ENCODE peak calls at places on chromosome 15, in ten cellular contexts. F, A, W, E, R, K, Z, V, N and X are unnamed samples.

GRCh38 chr15:69697913-69698312 is 245.3 kb downstream of the RPLP1 start:
- DNase-seq in N (no peak), W (no peak), E (no peak), V (no peak), F (peak), R (no peak), K (no peak), A (no peak), Z (no peak), X (no peak)

GRCh38 chr15:49865925-49866757 is 245.3 kb downstream of the DTWD1 start:
- DNase-seq in F (no peak), N (no peak), E (no peak), Z (no peak), R (no peak), W (no peak), K (no peak), V (no peak), A (no peak), X (no peak)

GRCh38 chr15:63135804-63136203 is 14.1 kb downstream of the LACTB start:
- DNase-seq in V (no peak), N (no peak), E (no peak), F (no peak), K (no peak), W (no peak), R (no peak), A (no peak), Z (no peak), X (peak)

GRCh38 chr15:68820205-68820588 is 498 bp downstream of the ANP32A start:
- DNase-seq in R (peak), W (peak), F (peak), N (peak), Z (no peak), A (no peak), V (peak), E (no peak), K (peak), X (no peak)

GRCh38 chr15:92614791-92615785 is 40.5 kb downstream of the FAM174B start:
- DNase-seq in N (peak), Z (peak), E (no peak), W (no peak), V (no peak), A (no peak), F (peak), K (no peak), R (no peak), X (no peak)

GRCh38 chr15:66573719-66574641 is 8.2 kb upstream of the LCTL start:
- DNase-seq in F (no peak), A (no peak), R (no peak), N (no peak), K (no peak), E (no peak), W (no peak), Z (no peak), V (no peak), X (no peak)

GRCh38 chr15:81329446-81329845 is 5.5 kb upstream of the STARD5 start:
- DNase-seq in F (no peak), R (no peak), A (no peak), K (no peak), W (no peak), Z (no peak), N (no peak), V (no peak), E (no peak), X (no peak)

GRCh38 chr15:36589971-36590370 is 10.5 kb downstream of the CDIN1 start:
- DNase-seq in V (no peak), W (no peak), R (no peak), A (no peak), E (no peak), N (no peak), K (no peak), Z (no peak), F (no peak), X (no peak)

GRCh38 chr15:71329041-71329440 is 213.8 kb downstream of the THSD4 start:
- DNase-seq in K (no peak), V (no peak), R (no peak), W (no peak), F (no peak), Z (no peak), N (peak), E (no peak), A (no peak), X (no peak)

GRCh38 chr15:70262591-70263274 is 165.0 kb upstream of the TLE3 start:
- DNase-seq in V (no peak), E (no peak), K (no peak), R (no peak), A (no peak), W (no peak), N (no peak), Z (no peak), F (peak), X (no peak)

GRCh38 chr15:65033659-65034269 is 4.3 kb upstream of the MTFMT start:
- DNase-seq in F (peak), K (peak), A (peak), E (no peak), N (no peak), V (no peak), W (no peak), Z (no peak), R (peak), X (no peak)

GRCh38 chr15:74787251-74788041 is 5.6 kb downstream of the CSK start:
- DNase-seq in V (no peak), W (peak), Z (no peak), R (peak), K (peak), A (no peak), F (no peak), N (no peak), E (peak), X (no peak)

GRCh38 chr15:50953302-50953701 is 44.8 kb downstream of the AP4E1 start:
- DNase-seq in R (no peak), W (no peak), F (no peak), N (no peak), K (no peak), V (no peak), A (peak), E (no peak), Z (no peak), X (no peak)

GRCh38 chr15:50059883-50060282 is 59.1 kb downstream of the ATP8B4 start:
- DNase-seq in V (no peak), W (no peak), F (no peak), A (no peak), N (no peak), E (no peak), K (no peak), R (no peak), Z (no peak), X (no peak)

GRCh38 chr15:85380860-85381535 is 595 bp downstream of the AKAP13 start:
- DNase-seq in Z (no peak), W (peak), V (no peak), A (no peak), F (peak), N (no peak), R (no peak), K (peak), E (no peak), X (no peak)

GRCh38 chr15:70112018-70112395 is 14.3 kb upstream of the TLE3 start:
- DNase-seq in N (no peak), Z (no peak), R (no peak), F (no peak), V (no peak), K (no peak), A (no peak), E (no peak), W (no peak), X (no peak)

GRCh38 chr15:76170426-76170800 is 110.6 kb downstream of the TMEM266 start:
- DNase-seq in N (no peak), K (no peak), W (no peak), V (no peak), F (no peak), E (no peak), A (no peak), Z (no peak), R (no peak), X (no peak)

GRCh38 chr15:63997715-63998442 is 48.4 kb downstream of the DAPK2 start:
- DNase-seq in V (no peak), E (no peak), R (no peak), W (no peak), A (no peak), Z (no peak), N (no peak), F (no peak), K (no peak), X (no peak)

GRCh38 chr15:92343869-92344643 is 49.6 kb upstream of the ST8SIA2 start:
- DNase-seq in R (no peak), W (no peak), V (no peak), F (peak), E (peak), K (no peak), N (no peak), Z (peak), A (no peak), X (no peak)

GRCh38 chr15:69478259-69478687 is 25.7 kb downstream of the RPLP1 start:
- DNase-seq in A (peak), Z (peak), K (peak), E (peak), W (peak), R (peak), F (peak), V (no peak), N (peak), X (no peak)

GRCh38 chr15:100209204-100209603 is 132.6 kb downstream of the ADAMTS17 start:
- DNase-seq in K (no peak), F (no peak), E (no peak), R (no peak), Z (no peak), V (no peak), W (no peak), N (no peak), A (no peak), X (no peak)

GRCh38 chr15:90064931-90065681 is 37.2 kb downstream of the IDH2 start:
- DNase-seq in W (no peak), Z (no peak), A (no peak), K (no peak), R (no peak), N (no peak), F (no peak), E (no peak), V (no peak), X (no peak)

GRCh38 chr15:65194826-65195541 is 9.8 kb upstream of the CLPX start:
- DNase-seq in F (no peak), R (no peak), E (no peak), V (no peak), N (no peak), K (no peak), W (no peak), A (no peak), Z (no peak), X (no peak)